ENCODE peak calls at places on chromosomes 4 and X, in ten cellular contexts. B is COR-L47, E is Caco-2, H is frontal cortex, C is hypothalamus, K is ELR, T is pancreas, Y is NCI-H774, R is upper lobe of right lung, W is GM12865. M is an unnamed sample.

GRCh38 chr4:95023110-95023509 is 265.4 kb downstream of the BMPR1B start:
- DNase-seq in B (no peak), E (no peak), H (no peak), C (no peak), K (no peak), T (no peak), Y (no peak), R (no peak), W (no peak), M (no peak)

GRCh38 chr4:176156656-176157055 is 38.7 kb downstream of the SPATA4 start:
- DNase-seq in B (no peak), E (no peak), H (no peak), C (no peak), K (peak), T (no peak), Y (no peak), R (no peak), W (no peak), M (peak)

GRCh38 chr4:96753216-96753615 is 913.3 kb downstream of the PDHA2 start:
- DNase-seq in B (no peak), E (no peak), H (no peak), C (no peak), K (no peak), T (no peak), Y (no peak), R (no peak), W (no peak), M (no peak)

GRCh38 chr4:84050014-84050413 is 449.1 kb downstream of the NKX6-1 start:
- DNase-seq in B (no peak), E (peak), H (no peak), C (no peak), K (no peak), T (no peak), Y (no peak), R (no peak), W (no peak), M (no peak)

GRCh38 chrX:22689290-22689689 is 310.5 kb upstream of the DDX53 start:
- DNase-seq in B (no peak), E (no peak), H (no peak), C (no peak), K (peak), T (no peak), Y (no peak), R (no peak), W (no peak), M (peak)

GRCh38 chr4:20532871-20533870 is 167.1 kb upstream of the PACRGL start:
- DNase-seq in B (no peak), E (no peak), H (no peak), C (no peak), K (peak), T (no peak), Y (no peak), R (no peak), W (no peak), M (peak)

GRCh38 chr4:112951362-112951962 is 98.0 kb upstream of the ANK2 start:
- DNase-seq in B (no peak), E (peak), H (no peak), C (no peak), K (peak), T (no peak), Y (no peak), R (no peak), W (peak), M (peak)

GRCh38 chrX:42732506-42732905 is 45.5 kb downstream of the PPP1R2C start:
- DNase-seq in B (no peak), E (no peak), H (no peak), C (no peak), K (no peak), T (peak), Y (no peak), R (no peak), W (no peak), M (no peak)

GRCh38 chr4:168421671-168422070 is 58.6 kb downstream of the DDX60L start:
- DNase-seq in B (no peak), E (no peak), H (no peak), C (no peak), K (peak), T (no peak), Y (no peak), R (no peak), W (no peak), M (peak)

GRCh38 chrX:131907488-131908314 is 115.4 kb upstream of the STK26 start:
- DNase-seq in B (no peak), E (peak), H (no peak), C (no peak), K (no peak), T (peak), Y (peak), R (no peak), W (no peak), M (no peak)

GRCh38 chr4:110612631-110613269 is 10.1 kb downstream of the PITX2 start:
- DNase-seq in B (no peak), E (no peak), H (no peak), C (no peak), K (no peak), T (peak), Y (no peak), R (no peak), W (no peak), M (no peak)

GRCh38 chr4:85725727-85726170 is 250.8 kb downstream of the ARHGAP24 start:
- DNase-seq in B (no peak), E (no peak), H (no peak), C (no peak), K (no peak), T (peak), Y (no peak), R (no peak), W (peak), M (peak)

GRCh38 chr4:32798471-32798870 is 2078.3 kb downstream of the PCDH7 start:
- DNase-seq in B (no peak), E (no peak), H (no peak), C (no peak), K (no peak), T (no peak), Y (no peak), R (no peak), W (no peak), M (no peak)

GRCh38 chr4:118746251-118746919 is 61.2 kb downstream of the METTL14 start:
- DNase-seq in B (peak), E (no peak), H (no peak), C (no peak), K (no peak), T (no peak), Y (no peak), R (no peak), W (no peak), M (no peak)

GRCh38 chr4:100288167-100288566 is 97.9 kb upstream of the DDIT4L start:
- DNase-seq in B (no peak), E (no peak), H (no peak), C (no peak), K (peak), T (no peak), Y (no peak), R (no peak), W (no peak), M (peak)

GRCh38 chr4:180560896-180561295 is 1682.3 kb upstream of the TENM3 start:
- DNase-seq in B (no peak), E (no peak), H (no peak), C (no peak), K (peak), T (no peak), Y (no peak), R (no peak), W (no peak), M (no peak)

GRCh38 chr4:81816362-81816761 is 344.7 kb upstream of the RASGEF1B start:
- DNase-seq in B (no peak), E (no peak), H (no peak), C (no peak), K (no peak), T (no peak), Y (no peak), R (no peak), W (no peak), M (no peak)

GRCh38 chrX:19769467-19769866 is 117.9 kb downstream of the SH3KBP1 start:
- DNase-seq in B (no peak), E (no peak), H (no peak), C (no peak), K (no peak), T (no peak), Y (no peak), R (no peak), W (no peak), M (no peak)

GRCh38 chrX:153599192-153600031 is 473 bp upstream of the CCNQ start:
- DNase-seq in B (peak), E (peak), H (peak), C (peak), K (peak), T (peak), Y (peak), R (peak), W (peak), M (peak)

GRCh38 chrX:148459343-148459742 is 41.1 kb upstream of the AFF2 start:
- DNase-seq in B (no peak), E (no peak), H (no peak), C (no peak), K (no peak), T (no peak), Y (no peak), R (no peak), W (peak), M (no peak)

GRCh38 chr4:163816494-163816893 is 322.0 kb downstream of the TMA16 start:
- DNase-seq in B (no peak), E (no peak), H (no peak), C (no peak), K (peak), T (no peak), Y (no peak), R (no peak), W (peak), M (no peak)

GRCh38 chr4:23930750-23931488 is 41.1 kb upstream of the PPARGC1A start:
- DNase-seq in B (no peak), E (no peak), H (no peak), C (no peak), K (no peak), T (peak), Y (no peak), R (peak), W (no peak), M (peak)